ENCODE peak calls at places on chromosomes 3 and 15, in eight cellular contexts. V is adipocyte; U is Caco-2; A is uterus; B is naive thymus-derived CD4-positive, alpha-beta T cell; N is cardiac muscle cell; R is mammary epithelial cell; M is pancreas. G is an unnamed sample.

GRCh38 chr15:41790756-41791546 is 16.7 kb downstream of the MAPKBP1 start:
- DNase-seq in V (peak; percentile 59), U (no peak), A (no peak), B (no peak), N (peak; percentile 49), R (peak; percentile 80), M (no peak), G (peak; percentile 27)

GRCh38 chr3:99520511-99520910 is 117.9 kb upstream of the COL8A1 start:
- DNase-seq in V (no peak), U (no peak), A (no peak), B (no peak), N (no peak), R (no peak), M (no peak), G (no peak)

GRCh38 chr15:38074029-38074428 is 139.6 kb downstream of the TMCO5A start:
- DNase-seq in V (no peak), U (no peak), A (no peak), B (no peak), N (no peak), R (no peak), M (no peak), G (no peak)

GRCh38 chr3:134106580-134106979 is 76.9 kb upstream of the SLCO2A1 start:
- DNase-seq in V (no peak), U (no peak), A (no peak), B (no peak), N (no peak), R (no peak), M (peak; percentile 30), G (no peak)

GRCh38 chr3:98780343-98780742 is 17.2 kb downstream of the ST3GAL6 start:
- DNase-seq in V (no peak), U (no peak), A (no peak), B (no peak), N (no peak), R (no peak), M (no peak), G (no peak)

GRCh38 chr15:72179950-72180581 is 17.5 kb downstream of the GRAMD2A start:
- DNase-seq in V (no peak), U (no peak), A (no peak), B (no peak), N (no peak), R (no peak), M (no peak), G (no peak)

GRCh38 chr3:106299300-106300098 is 430.7 kb upstream of the CBLB start:
- DNase-seq in V (peak; percentile 73), U (no peak), A (no peak), B (no peak), N (no peak), R (peak; percentile 12), M (no peak), G (no peak)

GRCh38 chr15:94080416-94080815 is 150.9 kb upstream of the MCTP2 start:
- DNase-seq in V (no peak), U (no peak), A (no peak), B (no peak), N (no peak), R (peak; percentile 91), M (no peak), G (peak; percentile 86)

GRCh38 chr3:160224256-160224655 is 966 bp upstream of the C3orf80 start:
- DNase-seq in V (no peak), U (no peak), A (no peak), B (no peak), N (peak; percentile 23), R (no peak), M (no peak), G (no peak)

GRCh38 chr3:98655666-98656065 is 62.3 kb upstream of the CPOX start:
- DNase-seq in V (no peak), U (no peak), A (no peak), B (no peak), N (no peak), R (peak; percentile 20), M (no peak), G (no peak)

DNA sequence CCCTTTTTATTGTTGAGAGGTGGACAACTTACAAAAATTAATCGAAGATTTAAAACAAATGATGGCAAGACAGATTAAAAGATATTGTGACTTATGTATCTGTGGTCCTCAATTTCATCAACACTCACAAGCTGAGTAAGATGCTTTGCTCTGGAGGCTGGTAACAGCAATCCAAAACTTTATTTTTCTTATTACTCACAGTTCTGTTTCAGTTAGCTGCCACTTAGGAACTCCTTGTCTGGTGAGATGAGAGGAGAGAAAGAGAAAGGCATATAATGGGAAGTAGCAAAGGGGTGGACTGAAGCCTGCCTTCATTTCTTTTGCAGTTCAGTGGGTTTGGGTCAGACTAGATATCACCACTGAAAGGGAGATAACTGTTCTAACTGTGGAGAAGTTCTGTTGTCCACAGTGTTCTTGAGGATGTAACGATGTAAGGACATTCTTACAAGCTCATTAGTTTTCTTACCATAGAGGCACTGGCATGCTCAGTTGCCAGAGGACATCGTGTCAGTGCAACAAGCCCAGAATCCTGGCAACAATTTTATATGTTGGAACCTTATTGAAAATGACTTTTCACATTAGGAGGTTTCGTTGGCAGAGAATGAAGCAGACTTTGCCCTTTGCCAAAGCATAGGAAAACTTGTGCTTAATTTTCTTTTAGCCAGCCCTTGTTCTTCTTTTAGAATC is 93.6 kb downstream of the PLCL2 start:
- DNase-seq in V (peak; percentile 59), U (no peak), A (no peak), B (no peak), N (no peak), R (no peak), M (no peak), G (peak; percentile 2)
- H3K4me3 ChIP-seq in V (peak overlapping the region; percentile 20), U (no peak overlapping the region), A (no peak overlapping the region), B (no peak overlapping the region), N (no peak overlapping the region), R (no peak overlapping the region), M (no peak overlapping the region), G (no peak overlapping the region)

GRCh38 chr15:37045241-37045640 is 55.1 kb downstream of the MEIS2 start:
- DNase-seq in V (no peak), U (no peak), A (no peak), B (no peak), N (no peak), R (no peak), M (no peak), G (no peak)
- H3K9me3 ChIP-seq in V (no peaks in the 10 kb centered on the region), U (no peaks in the 10 kb centered on the region), A (no peaks in the 10 kb centered on the region), B (no peaks in the 10 kb centered on the region), N (no peaks in the 10 kb centered on the region), R (no peaks in the 10 kb centered on the region), M (no peaks in the 10 kb centered on the region), G (no peaks in the 10 kb centered on the region)

GRCh38 chr3:181533811-181534210 is 177.9 kb upstream of the SOX2 start:
- DNase-seq in V (no peak), U (no peak), A (no peak), B (no peak), N (no peak), R (peak; percentile 16), M (no peak), G (no peak)
- H3K27me3 ChIP-seq in V (no peaks in the 10 kb centered on the region), U (no peaks in the 10 kb centered on the region), A (no peaks in the 10 kb centered on the region), B (no peaks in the 10 kb centered on the region), N (no peaks in the 10 kb centered on the region), R (no peaks in the 10 kb centered on the region), M (no peaks in the 10 kb centered on the region), G (peaks cover 9% of the 10 kb centered on the region)

GRCh38 chr3:181727122-181728036 is 15.7 kb downstream of the SOX2 start:
- DNase-seq in V (no peak), U (peak; percentile 40), A (no peak), B (no peak), N (no peak), R (no peak), M (no peak), G (no peak)
- H3K4me3 ChIP-seq in V (peak overlapping the region; percentile 55), U (peak overlapping the region; percentile 38), A (no peak overlapping the region), B (peak overlapping the region; percentile 45), N (peak overlapping the region; percentile 20), R (no peak overlapping the region), M (no peak overlapping the region), G (peak overlapping the region; percentile 26)

DNA sequence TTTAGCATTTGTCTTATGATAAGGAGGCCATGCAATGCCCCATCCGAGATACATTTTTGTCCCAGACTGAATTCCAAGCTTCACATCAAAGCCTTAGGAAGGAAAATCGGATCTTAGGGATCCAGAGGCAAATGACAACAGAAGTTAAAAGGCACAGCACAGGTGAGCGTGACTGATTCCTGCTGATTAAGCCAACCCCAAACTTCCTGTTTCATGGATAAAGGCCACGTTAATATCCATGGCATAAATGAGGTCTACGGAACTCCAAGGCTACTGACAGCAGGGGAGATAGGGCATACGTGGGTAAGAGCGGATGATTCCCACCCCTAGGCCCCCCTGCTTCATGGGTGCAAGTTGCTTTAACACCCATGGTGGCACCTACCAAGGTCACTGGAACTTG is 471.6 kb downstream of the FHIT start:
- DNase-seq in V (no peak), U (no peak), A (no peak), B (no peak), N (no peak), R (no peak), M (no peak), G (no peak)
- H3K9me3 ChIP-seq in V (peaks cover 29% of the 10 kb centered on the region), U (peaks cover 7% of the 10 kb centered on the region), A (no peaks in the 10 kb centered on the region), B (no peaks in the 10 kb centered on the region), N (no peaks in the 10 kb centered on the region), R (peaks cover 6% of the 10 kb centered on the region), M (no peaks in the 10 kb centered on the region), G (no peaks in the 10 kb centered on the region)

DNA sequence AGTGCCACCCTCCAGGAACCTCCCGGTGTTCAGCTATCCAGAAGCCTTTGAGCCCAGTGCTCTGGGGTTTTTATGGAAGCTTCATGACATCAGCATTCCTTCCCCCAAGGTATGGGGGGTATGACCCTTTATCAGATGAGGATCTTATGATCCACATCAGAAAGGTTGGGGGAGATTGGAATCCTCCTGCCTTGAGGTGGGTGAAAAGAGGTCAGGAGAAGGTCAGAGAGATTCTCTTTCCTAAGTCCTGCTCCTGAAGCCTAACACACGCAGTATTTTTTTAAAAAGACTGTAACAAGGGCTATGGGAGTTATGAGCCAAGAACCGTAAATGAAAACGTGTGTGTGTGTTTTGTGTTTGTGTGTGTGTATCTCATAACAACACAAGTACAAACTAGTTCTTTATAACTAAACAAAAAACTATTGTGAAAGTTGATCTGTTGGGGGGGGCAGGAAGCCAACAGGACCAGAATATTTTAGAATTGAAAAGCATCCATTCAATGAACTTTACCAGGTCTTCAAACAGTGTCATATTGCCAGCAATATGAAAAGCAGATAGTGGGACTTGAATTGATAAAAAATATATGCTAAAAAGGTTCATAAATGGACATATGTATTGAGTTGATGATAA is 13.2 kb downstream of the MKRN3 start:
- DNase-seq in V (no peak), U (no peak), A (no peak), B (no peak), N (no peak), R (no peak), M (no peak), G (no peak)
- H3K27me3 ChIP-seq in V (no peaks in the 10 kb centered on the region), U (no peaks in the 10 kb centered on the region), A (no peaks in the 10 kb centered on the region), B (no peaks in the 10 kb centered on the region), N (no peaks in the 10 kb centered on the region), R (no peaks in the 10 kb centered on the region), M (no peaks in the 10 kb centered on the region), G (no peaks in the 10 kb centered on the region)

DNA sequence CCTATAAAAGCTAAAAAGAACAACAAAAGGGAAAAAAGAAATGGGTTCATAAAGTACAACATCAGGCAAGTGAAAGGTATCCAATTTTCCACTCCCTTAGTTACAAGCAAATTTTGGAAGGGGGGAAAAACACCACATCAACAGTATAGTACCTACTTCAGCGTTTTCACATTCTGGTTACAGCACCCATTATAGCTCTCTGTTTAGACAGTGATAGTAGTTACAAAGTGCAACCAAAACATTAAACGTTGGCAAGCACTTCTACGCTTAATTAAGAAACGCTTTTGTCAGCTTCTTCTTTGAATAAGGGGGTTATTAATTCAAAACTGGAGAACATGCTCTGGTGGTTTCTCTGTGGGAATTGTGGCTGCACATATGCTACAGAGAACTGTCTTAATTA is 180.2 kb downstream of the VPS13C start:
- DNase-seq in V (no peak), U (no peak), A (no peak), B (no peak), N (no peak), R (no peak), M (no peak), G (no peak)
- H3K4me3 ChIP-seq in V (no peak overlapping the region), U (no peak overlapping the region), A (no peak overlapping the region), B (no peak overlapping the region), N (no peak overlapping the region), R (no peak overlapping the region), M (no peak overlapping the region), G (no peak overlapping the region)

G was measured in MG63.